ENCODE peak calls at places on chromosomes 5 and 9, in nine cellular contexts. B is IMR-90; H is AG04450; J is adrenal gland; Z is CD8-positive, alpha-beta T cell; O is transverse colon; R is upper lobe of right lung; E is left lung; G is CD4-positive, CD25-positive, alpha-beta regulatory T cell. P is an unnamed sample.
A peak's percentile ranks its signal among the peaks of the same experiment; 100 is the strongest.

GRCh38 chr5:77590347-77590746 is 48.2 kb downstream of the OTP start:
- DNase-seq in B (no peak), H (no peak), J (no peak), Z (no peak), O (no peak), R (no peak), E (no peak), G (no peak), P (no peak)

GRCh38 chr9:94922098-94922607 is 195.7 kb downstream of the AOPEP start:
- DNase-seq in B (peak; percentile 98), H (peak; percentile 95), J (peak; percentile 38), Z (no peak), O (no peak), R (peak; percentile 74), E (peak; percentile 58), G (no peak), P (no peak)

GRCh38 chr9:93319992-93320490 is 131.4 kb upstream of the FAM120A start:
- DNase-seq in B (no peak), H (no peak), J (no peak), Z (no peak), O (no peak), R (peak; percentile 59), E (no peak), G (no peak), P (no peak)

GRCh38 chr5:62695274-62695673 is 116.7 kb downstream of the LRRC70 start:
- DNase-seq in B (no peak), H (no peak), J (no peak), Z (no peak), O (no peak), R (no peak), E (no peak), G (no peak), P (no peak)

GRCh38 chr5:59893436-59894227 is at the start of gene PDE4D:
- DNase-seq in B (peak; percentile 38), H (no peak), J (peak; percentile 50), Z (no peak), O (peak; percentile 19), R (peak; percentile 72), E (peak; percentile 63), G (no peak), P (no peak)

GRCh38 chr5:147701468-147701867 is 81.1 kb downstream of the JAKMIP2 start:
- DNase-seq in B (no peak), H (no peak), J (no peak), Z (no peak), O (no peak), R (no peak), E (no peak), G (no peak), P (no peak)

GRCh38 chr5:34411470-34412346 is 244.4 kb upstream of the RAI14 start:
- DNase-seq in B (peak; percentile 47), H (no peak), J (no peak), Z (no peak), O (no peak), R (no peak), E (peak; percentile 44), G (no peak), P (no peak)

GRCh38 chr9:83065233-83065632 is 2.3 kb upstream of the RASEF start:
- DNase-seq in B (no peak), H (no peak), J (no peak), Z (no peak), O (no peak), R (no peak), E (no peak), G (no peak), P (no peak)

GRCh38 chr5:158874343-158874742 is 225.4 kb downstream of the EBF1 start:
- DNase-seq in B (no peak), H (no peak), J (no peak), Z (no peak), O (no peak), R (no peak), E (no peak), G (no peak), P (no peak)

GRCh38 chr5:9594913-9595312 is 35.2 kb downstream of the TAS2R1 start:
- DNase-seq in B (no peak), H (no peak), J (no peak), Z (no peak), O (no peak), R (no peak), E (no peak), G (no peak), P (no peak)

GRCh38 chr5:155416765-155417164 is 403.2 kb downstream of the KIF4B start:
- DNase-seq in B (no peak), H (no peak), J (no peak), Z (no peak), O (no peak), R (no peak), E (no peak), G (no peak), P (no peak)

GRCh38 chr9:109381011-109381729 is 60.3 kb upstream of the EPB41L4B start:
- DNase-seq in B (peak; percentile 37), H (no peak), J (peak; percentile 72), Z (no peak), O (no peak), R (no peak), E (no peak), G (no peak), P (no peak)

GRCh38 chr9:272251-273213 is 57.9 kb downstream of the DOCK8 start:
- DNase-seq in B (no peak), H (no peak), J (peak; percentile 37), Z (peak; percentile 52), O (peak; percentile 60), R (no peak), E (peak; percentile 60), G (peak; percentile 94), P (peak; percentile 83)

GRCh38 chr9:76114144-76114543 is 223.7 kb downstream of the PCSK5 start:
- DNase-seq in B (peak; percentile 34), H (peak; percentile 3), J (no peak), Z (no peak), O (no peak), R (no peak), E (no peak), G (no peak), P (no peak)

GRCh38 chr5:55533806-55534435 is 843 bp downstream of the PLPP1 start:
- DNase-seq in B (peak; percentile 48), H (no peak), J (peak; percentile 33), Z (no peak), O (peak; percentile 53), R (no peak), E (no peak), G (peak; percentile 57), P (no peak)

DNA sequence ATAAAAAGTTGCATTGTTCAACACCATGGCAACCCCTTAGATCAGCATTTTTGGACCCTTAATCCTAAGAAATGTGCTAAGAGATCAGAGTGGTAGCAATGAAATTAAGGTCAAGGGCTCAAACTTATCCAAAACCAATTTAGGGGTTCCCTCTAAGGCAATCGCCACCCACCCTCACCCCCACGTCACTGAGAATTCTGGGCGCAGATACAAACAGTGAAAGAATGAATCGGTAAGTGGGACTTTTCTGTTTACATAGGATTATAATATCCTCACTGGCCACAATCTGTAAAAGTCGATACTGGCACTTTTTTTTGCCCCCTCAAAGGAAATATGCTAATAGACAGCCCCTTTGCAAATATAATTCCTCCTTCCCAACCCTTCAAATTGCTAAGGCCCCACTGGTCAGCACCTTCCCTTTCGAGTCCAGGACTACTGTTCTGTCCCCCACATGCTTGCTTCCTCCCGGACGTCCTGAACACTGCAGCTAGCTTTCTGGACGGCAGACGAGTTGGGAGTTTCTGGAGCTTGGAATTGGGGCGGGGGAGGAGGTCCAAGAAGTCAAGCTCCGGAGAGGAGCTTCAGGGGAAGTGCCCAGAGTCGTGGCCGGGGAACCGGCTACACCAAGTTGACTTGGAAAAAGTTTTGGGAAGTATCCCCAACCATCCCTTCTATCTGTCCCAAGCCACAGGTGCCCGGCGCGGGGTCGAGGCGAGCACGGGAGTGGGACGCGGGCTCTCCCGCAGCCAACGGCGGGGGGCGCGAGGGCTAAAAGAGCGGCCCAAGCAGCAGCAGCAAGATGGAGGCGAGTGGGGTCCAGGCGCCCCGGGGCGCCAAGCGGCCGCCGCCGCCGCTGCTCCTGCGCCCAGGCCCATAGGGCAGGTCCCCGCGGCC is 2.1 kb downstream of the GAS1 start:
- DNase-seq in B (peak; percentile 39), H (no peak), J (peak; percentile 21), Z (no peak), O (no peak), R (no peak), E (no peak), G (no peak), P (no peak)
- H3K4me3 ChIP-seq in B (peak overlapping the region; percentile 59), H (peak overlapping the region; percentile 86), J (no peak overlapping the region), Z (peak overlapping the region; percentile 63), O (peak overlapping the region; percentile 71), R (peak overlapping the region; percentile 79), E (peak overlapping the region; percentile 65), G (no peak overlapping the region), P (peak overlapping the region; percentile 2)

GRCh38 chr9:96769989-96770388 is 7.9 kb downstream of the ZNF510 start:
- DNase-seq in B (no peak), H (no peak), J (no peak), Z (no peak), O (no peak), R (no peak), E (no peak), G (no peak), P (no peak)
- H3K9me3 ChIP-seq in B (peaks cover 21% of the 10 kb centered on the region), H (peaks cover 23% of the 10 kb centered on the region), J (peaks cover 41% of the 10 kb centered on the region), Z (peaks cover 30% of the 10 kb centered on the region), O (peaks cover 66% of the 10 kb centered on the region), R (peaks cover 45% of the 10 kb centered on the region), E (peaks cover 79% of the 10 kb centered on the region), G (peaks cover 73% of the 10 kb centered on the region), P (peaks cover 24% of the 10 kb centered on the region)

DNA sequence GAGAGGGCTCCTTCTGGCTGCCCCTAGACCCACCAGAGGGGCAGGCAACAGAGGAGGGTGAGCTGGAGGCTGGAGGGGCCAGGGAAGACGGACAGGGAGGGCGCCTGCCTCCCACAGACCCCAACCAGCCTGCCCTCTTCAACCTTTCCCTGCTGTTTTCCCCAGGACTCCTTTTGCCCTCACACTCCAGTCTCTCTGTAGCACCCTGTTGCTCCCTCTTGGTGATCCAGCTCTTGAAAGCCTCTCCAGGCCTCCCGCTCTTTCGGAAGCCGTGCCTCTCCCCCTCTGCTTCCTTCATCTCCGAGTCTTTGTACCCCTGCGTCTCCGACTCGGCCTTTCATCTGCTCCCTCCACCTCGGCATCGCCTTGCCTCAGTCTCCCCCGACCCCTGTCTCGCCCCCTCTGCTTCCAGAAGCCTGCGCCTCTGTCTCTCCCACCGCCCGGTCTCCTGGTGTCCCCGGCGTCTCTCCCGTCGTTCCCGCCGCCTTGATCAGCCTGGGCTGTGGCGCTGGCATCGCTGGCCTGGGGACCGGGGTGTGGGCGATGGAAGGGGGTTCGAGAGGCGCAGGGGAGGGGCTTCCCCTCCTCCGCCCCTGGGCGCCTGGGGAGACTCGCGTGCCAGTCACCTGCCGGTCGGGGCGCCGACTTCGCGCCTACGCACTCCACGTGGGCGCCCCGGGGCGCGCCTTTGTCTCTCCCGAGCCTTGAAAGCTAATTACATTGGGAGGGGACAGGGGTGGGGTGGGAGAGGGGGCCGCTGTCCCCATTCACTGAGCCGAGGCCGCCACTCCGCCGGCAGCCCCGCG is 5.3 kb upstream of the PRDM12 start:
- DNase-seq in B (no peak), H (no peak), J (no peak), Z (no peak), O (no peak), R (no peak), E (no peak), G (no peak), P (no peak)
- H3K4me3 ChIP-seq in B (no peak overlapping the region), H (no peak overlapping the region), J (no peak overlapping the region), Z (no peak overlapping the region), O (no peak overlapping the region), R (no peak overlapping the region), E (no peak overlapping the region), G (no peak overlapping the region), P (no peak overlapping the region)

DNA sequence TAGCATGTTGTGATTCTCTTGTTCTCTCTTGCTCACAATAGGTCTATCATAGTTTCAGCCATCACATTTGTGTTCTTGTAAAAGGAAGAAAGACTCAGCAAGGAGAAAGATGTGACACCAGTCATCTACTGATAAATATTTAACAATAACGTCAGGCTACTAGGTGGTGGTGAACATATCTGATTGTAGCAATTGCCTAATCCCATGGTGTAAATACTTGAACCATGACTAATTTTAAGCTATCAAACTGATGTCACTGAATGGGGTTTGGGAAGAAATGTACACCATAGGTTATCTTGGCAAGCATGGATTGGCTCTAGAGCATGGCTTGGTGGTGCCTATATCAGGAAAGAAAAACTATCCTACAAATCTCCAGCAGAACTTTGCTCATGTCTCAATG is 16.6 kb downstream of the DMRTA1 start:
- DNase-seq in B (no peak), H (no peak), J (no peak), Z (no peak), O (no peak), R (no peak), E (no peak), G (no peak), P (no peak)
- H3K9me3 ChIP-seq in B (no peaks in the 10 kb centered on the region), H (no peaks in the 10 kb centered on the region), J (no peaks in the 10 kb centered on the region), Z (no peaks in the 10 kb centered on the region), O (no peaks in the 10 kb centered on the region), R (no peaks in the 10 kb centered on the region), E (no peaks in the 10 kb centered on the region), G (no peaks in the 10 kb centered on the region), P (no peaks in the 10 kb centered on the region)